ENCODE peak calls at places on chromosomes 13 and 19, in five cellular contexts. I, F, Z, H and E are unnamed samples.

GRCh38 chr19:39131255-39131755 is 5.7 kb downstream of the PAK4 start:
- DNase-seq in H (peak), F (no peak), I (no peak), Z (no peak), E (no peak)

GRCh38 chr19:12774588-12775555 is at the start of gene HOOK2:
- DNase-seq in H (no peak), Z (no peak), I (no peak), F (no peak), E (peak)

GRCh38 chr19:21092107-21092506 is 10.1 kb downstream of the ZNF714 start:
- DNase-seq in F (peak), I (peak), Z (no peak), H (peak), E (no peak)

GRCh38 chr13:21413013-21413412 is 46.1 kb downstream of the ZDHHC20 start:
- DNase-seq in I (no peak), F (no peak), Z (no peak), H (no peak), E (no peak)

GRCh38 chr13:24153347-24153746 is 7.2 kb upstream of the SPATA13 start:
- DNase-seq in H (no peak), I (no peak), F (no peak), Z (no peak), E (no peak)

GRCh38 chr13:102191951-102192461 is 209.8 kb downstream of the FGF14 start:
- DNase-seq in F (peak), Z (peak), I (peak), H (peak), E (no peak)

GRCh38 chr13:82739881-82740280 is 1142.4 kb downstream of the SLITRK1 start:
- DNase-seq in H (peak), Z (no peak), I (no peak), F (no peak), E (no peak)

GRCh38 chr19:19427935-19428334 is 22.5 kb downstream of the GATAD2A start:
- DNase-seq in H (no peak), Z (no peak), I (no peak), F (no peak), E (no peak)

GRCh38 chr13:109336730-109337129 is 449.7 kb downstream of the IRS2 start:
- DNase-seq in F (peak), Z (peak), H (peak), I (peak), E (no peak)

GRCh38 chr19:18086590-18087138 is at the start of gene IL12RB1:
- DNase-seq in I (no peak), H (no peak), F (no peak), Z (no peak), E (no peak)

GRCh38 chr19:23914402-23915286 is at the start of gene ZNF726:
- DNase-seq in I (peak), F (peak), H (peak), Z (peak), E (peak)

GRCh38 chr13:85413664-85414063 is 385.6 kb downstream of the SLITRK6 start:
- DNase-seq in F (no peak), I (no peak), Z (no peak), H (no peak), E (no peak)

DNA sequence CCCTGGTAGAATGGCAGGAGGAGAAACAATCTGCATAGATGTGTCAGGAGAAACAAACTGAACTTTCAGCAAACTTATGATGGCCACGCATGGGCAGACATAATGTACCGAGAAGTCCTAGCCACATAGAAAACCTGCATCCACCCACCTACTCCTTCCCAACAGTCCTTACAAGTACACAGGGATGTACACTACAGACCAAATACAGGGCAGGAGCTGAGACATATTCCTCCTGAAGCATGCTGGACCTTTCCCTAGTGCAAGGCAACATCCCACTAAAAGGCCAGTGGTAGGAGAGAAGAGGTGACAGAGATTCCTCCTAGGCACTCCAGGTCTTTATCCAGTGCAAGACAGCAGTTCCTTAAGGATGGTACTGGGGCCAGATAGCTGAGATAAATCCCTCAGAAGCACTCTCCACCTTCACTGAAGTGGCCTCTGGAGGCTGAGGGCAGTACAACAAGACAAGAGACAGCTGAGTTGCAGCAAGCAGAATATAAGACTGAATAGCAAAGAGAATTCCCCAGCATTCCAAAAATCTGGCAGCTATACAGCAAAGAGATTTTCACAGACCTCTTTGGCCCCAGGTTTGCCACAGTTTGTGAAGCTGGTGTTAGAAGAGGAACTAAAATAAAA is 18.3 kb downstream of the VWA8 start:
- DNase-seq in F (peak), H (peak), Z (peak), I (no peak), E (no peak)
- TF ChIP-seq CTCF in F (peak), H (peak), Z (peak), I (peak), E (no peak)

GRCh38 chr19:41376241-41376997 is at the start of gene TMEM91:
- DNase-seq in H (peak), F (no peak), I (no peak), Z (no peak), E (peak)

GRCh38 chr19:41373993-41374392 is 2.3 kb upstream of the TMEM91 start:
- DNase-seq in F (peak), I (peak), Z (peak), H (peak), E (no peak)

GRCh38 chr19:41376998-41377365 is 649 bp downstream of the TMEM91 start:
- DNase-seq in I (no peak), F (no peak), Z (no peak), H (no peak), E (no peak)

DNA sequence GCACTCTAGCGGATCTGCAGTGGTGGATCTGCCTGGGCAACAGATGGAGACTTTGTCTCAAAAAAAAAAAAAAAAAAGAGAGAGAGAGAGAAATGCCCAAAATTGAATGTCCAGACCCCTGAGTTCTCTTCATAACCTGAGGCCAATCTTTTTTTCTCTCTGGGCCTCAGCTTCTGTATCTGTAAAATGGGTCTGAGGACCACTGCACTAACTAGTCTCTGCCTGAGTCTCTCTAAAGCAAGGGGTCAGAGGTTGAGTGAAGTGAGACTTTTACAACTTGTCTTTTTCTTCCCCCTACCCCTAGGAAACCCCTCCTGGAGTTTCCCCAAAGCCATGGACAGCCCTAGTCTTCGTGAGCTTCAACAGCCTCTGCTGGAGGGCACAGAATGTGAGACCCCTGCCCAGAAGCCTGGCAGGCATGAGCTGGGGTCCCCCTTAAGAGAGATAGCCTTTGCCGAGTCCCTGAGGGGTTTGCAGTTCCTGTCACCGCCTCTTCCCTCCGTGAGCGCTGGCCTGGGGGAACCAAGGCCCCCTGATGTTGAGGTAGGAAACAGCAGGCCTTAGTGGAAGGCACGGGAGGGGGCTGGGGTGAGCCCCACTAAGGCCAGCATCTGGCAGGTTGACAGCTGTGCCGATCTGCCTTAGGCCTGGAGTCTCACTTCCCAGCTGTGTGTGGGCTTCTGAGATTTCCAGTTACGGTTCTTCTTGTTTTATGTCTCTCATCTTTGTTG is 1.8 kb downstream of the TMEM91 start:
- DNase-seq in H (no peak), Z (no peak), I (no peak), F (no peak), E (no peak)
- TF ChIP-seq CTCF in H (no peak), Z (no peak), I (peak), F (peak), E (no peak)

GRCh38 chr13:74573654-74574053 is 439.4 kb upstream of the KLF12 start:
- DNase-seq in Z (no peak), H (no peak), F (no peak), I (no peak), E (no peak)
- TF ChIP-seq CTCF in Z (no peak), H (peak), F (peak), I (peak), E (no peak)

GRCh38 chr19:29668746-29669609 is 3.7 kb downstream of the PLEKHF1 start:
- DNase-seq in I (no peak), Z (no peak), F (no peak), H (no peak), E (no peak)
- TF ChIP-seq CTCF in I (peak), Z (peak), F (peak), H (peak), E (no peak)

GRCh38 chr13:46146898-46147297 is 35.1 kb downstream of the LCP1 start:
- DNase-seq in I (no peak), F (no peak), Z (peak), H (peak), E (no peak)
- TF ChIP-seq CTCF in I (peak), F (no peak), Z (peak), H (peak), E (no peak)

GRCh38 chr13:97268772-97269171 is 46.6 kb downstream of the MBNL2 start:
- DNase-seq in H (peak), Z (no peak), I (no peak), F (no peak), E (no peak)
- TF ChIP-seq CTCF in H (peak), Z (no peak), I (no peak), F (peak), E (no peak)

DNA sequence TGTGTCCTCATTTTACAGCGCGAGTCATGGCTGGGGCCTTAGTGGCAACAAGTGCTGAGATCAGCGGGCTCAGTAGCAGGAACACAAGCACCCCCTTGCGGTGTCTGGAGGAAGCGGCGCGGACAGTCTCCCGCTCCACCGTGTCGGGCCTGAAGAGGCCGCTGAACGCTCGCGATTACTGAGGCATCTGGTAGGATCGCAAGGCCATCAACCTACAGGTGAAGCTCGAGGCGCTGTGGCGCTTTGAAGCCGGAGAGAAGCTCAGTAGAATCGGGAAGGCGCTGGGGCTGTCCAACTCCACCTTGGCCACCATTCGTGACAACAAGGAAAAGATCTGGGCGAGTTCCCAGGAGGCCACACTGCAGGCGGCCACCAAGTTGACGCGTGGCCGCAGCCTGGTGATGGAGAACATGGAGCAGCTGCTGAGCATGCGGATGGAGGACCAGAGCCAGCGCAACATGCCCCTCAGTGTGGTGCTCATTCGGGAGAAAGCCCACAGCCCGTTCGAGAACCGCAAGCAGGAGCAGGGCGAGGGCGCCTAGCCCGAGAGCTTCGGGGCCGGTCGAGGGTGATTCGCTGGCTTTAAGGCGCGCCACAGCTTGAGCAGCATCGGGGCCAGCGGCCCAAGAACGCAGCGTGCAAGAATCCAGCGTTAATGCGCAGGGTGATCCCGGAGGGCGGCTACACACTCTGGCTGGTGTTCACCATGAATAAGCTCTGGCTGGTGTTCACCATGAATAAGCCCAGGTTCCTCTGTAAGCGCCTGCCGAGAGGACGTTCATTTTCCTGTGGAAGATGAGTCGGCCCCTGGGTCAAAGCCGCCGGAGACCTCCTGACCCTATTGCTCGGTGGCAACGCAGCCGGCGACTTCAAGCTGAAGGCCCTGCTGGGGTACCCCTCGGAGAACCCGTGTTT is 8.3 kb upstream of the MZF1 start:
- DNase-seq in H (peak), F (peak), Z (peak), I (peak), E (peak)
- TF ChIP-seq CTCF in H (peak), F (peak), Z (peak), I (peak), E (peak)

GRCh38 chr13:72255908-72256307 is 388.9 kb upstream of the DACH1 start:
- DNase-seq in Z (no peak), H (peak), F (peak), I (no peak), E (no peak)
- TF ChIP-seq CTCF in Z (peak), H (peak), F (peak), I (peak), E (no peak)

GRCh38 chr19:6732803-6733337 is 4.5 kb downstream of the GPR108 start:
- DNase-seq in H (no peak), Z (no peak), I (no peak), F (no peak), E (no peak)

GRCh38 chr19:6734096-6734696 is 3.2 kb downstream of the GPR108 start:
- DNase-seq in H (no peak), I (no peak), F (no peak), Z (no peak), E (no peak)

GRCh38 chr19:6735181-6735891 is 2.0 kb downstream of the GPR108 start:
- DNase-seq in I (no peak), H (no peak), F (no peak), Z (no peak), E (no peak)

GRCh38 chr19:6731822-6732221 is 5.6 kb downstream of the GPR108 start:
- DNase-seq in F (no peak), H (no peak), Z (no peak), I (no peak), E (no peak)

GRCh38 chr19:6733338-6734095 is 3.9 kb downstream of the GPR108 start:
- DNase-seq in I (no peak), F (no peak), Z (no peak), H (no peak), E (no peak)
- TF ChIP-seq CTCF in I (no peak), F (peak), Z (no peak), H (no peak), E (peak)